ENCODE peak calls at places on chromosomes 12 and 14, in five cellular contexts. K is brain microvascular endothelial cell, Z is lung, L is keratinocyte, A is WERI-Rb-1. V is an unnamed sample.

GRCh38 chr14:91385227-91385626 is 32.4 kb downstream of the CCDC88C start:
- DNase-seq in K (no peak), Z (no peak), L (no peak), A (no peak), V (no peak)

GRCh38 chr14:105485720-105486332 is 860 bp upstream of the CRIP1 start:
- DNase-seq in K (no peak), Z (no peak), L (no peak), A (peak; percentile 85), V (no peak)

GRCh38 chr12:89166525-89166934 is 185.8 kb downstream of the DUSP6 start:
- DNase-seq in K (peak; percentile 84), Z (no peak), L (no peak), A (no peak), V (no peak)

GRCh38 chr12:61694214-61694613 is 566.0 kb upstream of the USP15 start:
- DNase-seq in K (no peak), Z (no peak), L (no peak), A (no peak), V (no peak)

GRCh38 chr12:86513206-86513605 is 257.0 kb upstream of the MGAT4C start:
- DNase-seq in K (no peak), Z (no peak), L (no peak), A (no peak), V (no peak)

GRCh38 chr12:101720118-101720517 is 19.1 kb downstream of the SYCP3 start:
- DNase-seq in K (no peak), Z (no peak), L (no peak), A (no peak), V (no peak)

GRCh38 chr12:69059465-69060457 is 126.8 kb upstream of the CPM start:
- DNase-seq in K (peak; percentile 85), Z (no peak), L (peak; percentile 64), A (no peak), V (no peak)

GRCh38 chr14:69987416-69988144 is 108.4 kb downstream of the SMOC1 start:
- DNase-seq in K (no peak), Z (no peak), L (no peak), A (no peak), V (no peak)

GRCh38 chr12:57657744-57658143 is 24.7 kb upstream of the B4GALNT1 start:
- DNase-seq in K (no peak), Z (peak; percentile 45), L (no peak), A (no peak), V (no peak)

GRCh38 chr12:125983784-125984510 is 918.7 kb downstream of the AACS start:
- DNase-seq in K (no peak), Z (no peak), L (no peak), A (peak; percentile 17), V (peak; percentile 25)

GRCh38 chr14:73231874-73232851 is 5.1 kb upstream of the PAPLN start:
- DNase-seq in K (no peak), Z (no peak), L (no peak), A (peak; percentile 83), V (no peak)

GRCh38 chr12:132451836-132452195 is 38.1 kb upstream of the FBRSL1 start:
- DNase-seq in K (no peak), Z (no peak), L (no peak), A (no peak), V (no peak)

GRCh38 chr14:61500046-61500445 is 178.7 kb downstream of the PRKCH start:
- DNase-seq in K (no peak), Z (no peak), L (no peak), A (no peak), V (no peak)
- H3K36me3 ChIP-seq in K (no peaks in the 10 kb centered on the region), Z (peaks cover 3% of the 10 kb centered on the region), L (no peaks in the 10 kb centered on the region), A (no peaks in the 10 kb centered on the region), V (no peaks in the 10 kb centered on the region)

GRCh38 chr12:32298917-32299316 is 100.4 kb upstream of the FGD4 start:
- DNase-seq in K (no peak), Z (no peak), L (no peak), A (no peak), V (no peak)
- H3K27ac ChIP-seq in K (no peak overlapping the region), Z (no peak overlapping the region), L (no peak overlapping the region), A (no peak overlapping the region), V (no peak overlapping the region)

DNA sequence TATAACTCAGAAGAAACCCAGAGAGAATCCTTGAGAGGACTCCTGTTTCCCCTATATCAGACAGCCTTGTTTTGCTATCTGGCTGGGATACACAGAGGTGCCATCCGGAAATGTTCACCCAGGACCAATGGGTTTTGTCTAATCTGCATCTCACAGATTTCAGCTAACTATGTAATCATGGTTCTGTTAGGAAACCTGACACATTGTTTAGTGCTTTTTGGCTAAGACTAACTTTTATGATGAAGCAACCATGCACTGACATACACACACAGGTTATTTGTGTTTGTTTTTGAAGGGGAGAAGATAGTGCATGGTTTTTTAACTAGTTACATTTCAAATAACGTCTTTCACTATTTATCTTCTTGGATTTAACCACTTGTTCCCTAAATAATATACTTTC is 245.2 kb downstream of the AKAP6 start:
- DNase-seq in K (no peak), Z (no peak), L (no peak), A (no peak), V (no peak)
- TF ChIP-seq CTCF in K (no peak), Z (no peak), L (no peak), A (no peak), V (no peak)

DNA sequence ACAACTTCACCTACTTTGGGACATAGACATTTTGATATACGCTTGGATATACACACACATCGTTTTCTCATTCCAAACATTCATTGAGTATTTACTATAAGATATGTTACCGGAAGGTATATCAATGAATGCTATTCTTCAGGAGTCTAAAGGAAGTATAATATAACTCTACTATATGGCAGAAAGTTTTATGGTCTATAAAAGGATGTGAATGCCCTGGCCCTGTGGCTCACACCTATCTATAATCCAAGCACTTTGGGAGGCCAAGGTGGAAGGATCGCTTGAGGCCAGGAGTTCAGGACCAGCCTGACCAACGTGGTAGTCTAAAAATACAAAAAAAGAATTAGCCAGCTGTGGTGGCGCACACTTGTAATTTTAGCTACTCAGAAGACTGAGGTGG is 5.6 kb downstream of the NRIP2 start:
- DNase-seq in K (no peak), Z (no peak), L (no peak), A (no peak), V (no peak)
- H3K36me3 ChIP-seq in K (peaks cover 23% of the 10 kb centered on the region), Z (peaks cover 41% of the 10 kb centered on the region), L (peaks cover 27% of the 10 kb centered on the region), A (peaks cover 35% of the 10 kb centered on the region), V (peaks cover 38% of the 10 kb centered on the region)

GRCh38 chr12:105561981-105562726 is 231.7 kb downstream of the C12orf75 start:
- DNase-seq in K (peak; percentile 67), Z (peak; percentile 31), L (peak; percentile 19), A (no peak), V (no peak)
- H3K27ac ChIP-seq in K (peak overlapping the region; percentile 67), Z (no peak overlapping the region), L (peak overlapping the region; percentile 95), A (no peak overlapping the region), V (peak overlapping the region; percentile 19)

V was measured in pancreas.